ENCODE peak calls at places on chromosomes 1 and 21, in six cellular contexts. O is MM.1S, W is GM12878, V is GM23248, D is HepG2, Q is fibroblast of lung. S is an unnamed sample.

GRCh38 chr1:171500803-171501202 is 15.5 kb downstream of the PRRC2C start:
- DNase-seq in O (no peak), W (no peak), V (no peak), D (no peak), Q (no peak), S (no peak)

GRCh38 chr1:17011439-17012307 is at the start of gene ATP13A2:
- DNase-seq in O (peak; percentile 90), W (no peak), V (peak; percentile 92), D (peak; percentile 75), Q (peak; percentile 47), S (peak; percentile 91)

GRCh38 chr1:9860887-9861286 is 37.1 kb upstream of the CLSTN1 start:
- DNase-seq in O (no peak), W (no peak), V (no peak), D (no peak), Q (no peak), S (no peak)

GRCh38 chr1:31871703-31872102 is 55.9 kb upstream of the SPOCD1 start:
- DNase-seq in O (no peak), W (no peak), V (no peak), D (peak; percentile 34), Q (no peak), S (no peak)

GRCh38 chr1:228298471-228298870 is 90.6 kb downstream of the OBSCN start:
- DNase-seq in O (no peak), W (no peak), V (no peak), D (no peak), Q (no peak), S (no peak)

GRCh38 chr1:30512922-30513265 is 210.5 kb downstream of the MATN1 start:
- DNase-seq in O (no peak), W (no peak), V (no peak), D (no peak), Q (no peak), S (no peak)

GRCh38 chr21:46191257-46191685 is 7.0 kb upstream of the SPATC1L start:
- DNase-seq in O (no peak), W (no peak), V (peak; percentile 93), D (no peak), Q (peak; percentile 88), S (no peak)

GRCh38 chr1:221458430-221459156 is 283.3 kb downstream of the DUSP10 start:
- DNase-seq in O (no peak), W (no peak), V (peak; percentile 92), D (no peak), Q (peak; percentile 91), S (no peak)

GRCh38 chr1:60978421-60979357 is 103.7 kb upstream of the NFIA start:
- DNase-seq in O (peak; percentile 45), W (peak; percentile 15), V (peak; percentile 58), D (peak; percentile 26), Q (peak; percentile 67), S (peak; percentile 70)

GRCh38 chr1:33161061-33161681 is 20.7 kb downstream of the TRIM62 start:
- DNase-seq in O (no peak), W (no peak), V (no peak), D (no peak), Q (peak; percentile 49), S (peak; percentile 81)

GRCh38 chr1:210568631-210569030 is 239.9 kb downstream of the HHAT start:
- DNase-seq in O (no peak), W (no peak), V (no peak), D (no peak), Q (no peak), S (no peak)

GRCh38 chr1:88773540-88774150 is 89.6 kb downstream of the PKN2 start:
- DNase-seq in O (no peak), W (no peak), V (peak; percentile 67), D (peak; percentile 2), Q (peak; percentile 46), S (peak; percentile 48)

GRCh38 chr1:90347366-90347765 is 352.5 kb downstream of the ZNF326 start:
- DNase-seq in O (no peak), W (no peak), V (no peak), D (no peak), Q (no peak), S (peak; percentile 57)

GRCh38 chr21:18517905-18518566 is 114.5 kb upstream of the TMPRSS15 start:
- DNase-seq in O (no peak), W (no peak), V (no peak), D (no peak), Q (no peak), S (no peak)

GRCh38 chr1:230277201-230277771 is 148.8 kb downstream of the PGBD5 start:
- DNase-seq in O (no peak), W (no peak), V (no peak), D (no peak), Q (no peak), S (peak; percentile 74)

GRCh38 chr1:76185207-76185606 is 110.7 kb downstream of the ST6GALNAC3 start:
- DNase-seq in O (no peak), W (no peak), V (no peak), D (no peak), Q (no peak), S (no peak)

GRCh38 chr1:211377539-211378461 is 51.2 kb downstream of the TRAF5 start:
- DNase-seq in O (no peak), W (no peak), V (peak; percentile 29), D (no peak), Q (no peak), S (no peak)

GRCh38 chr21:38913120-38913975 is 107.6 kb downstream of the ETS2 start:
- DNase-seq in O (no peak), W (no peak), V (peak; percentile 84), D (no peak), Q (peak; percentile 59), S (peak; percentile 60)

GRCh38 chr1:8018492-8019228 is 7.4 kb downstream of the ERRFI1 start:
- DNase-seq in O (no peak), W (no peak), V (no peak), D (no peak), Q (peak; percentile 21), S (peak; percentile 48)

GRCh38 chr1:53738205-53739108 is 507 bp downstream of the GLIS1 start:
- DNase-seq in O (no peak), W (no peak), V (peak; percentile 39), D (no peak), Q (peak; percentile 18), S (no peak)
- TF ChIP-seq EZH2 in O (no peak), W (peak; percentile 18), V (no peak), D (no peak), Q (peak; percentile 56), S (peak; percentile 18)

DNA sequence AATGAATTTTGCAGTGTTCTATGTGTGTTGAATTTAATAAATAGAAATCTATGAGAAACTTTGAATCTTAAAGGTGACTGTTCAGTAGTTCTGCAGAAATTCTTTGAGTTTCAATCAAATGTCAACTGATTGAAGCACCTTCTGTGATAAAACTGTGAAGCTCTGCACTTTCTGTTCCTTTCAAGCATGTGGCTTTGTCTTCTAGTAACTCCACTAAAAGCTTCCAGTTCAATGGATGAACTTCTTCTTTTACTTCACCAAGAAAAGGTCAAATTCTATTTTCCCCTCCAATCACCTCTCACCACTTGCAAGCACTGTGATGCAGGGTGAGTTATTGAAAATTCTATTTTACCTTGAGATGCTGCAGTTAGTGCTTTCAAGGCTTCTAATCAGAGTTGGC is 515.3 kb upstream of the B3GALT2 start:
- DNase-seq in O (no peak), W (no peak), V (no peak), D (no peak), Q (no peak), S (no peak)
- TF ChIP-seq EZH2 in O (no peak), W (no peak), V (no peak), D (no peak), Q (no peak), S (no peak)

GRCh38 chr1:29123871-29124365 is at the start of gene TMEM200B:
- DNase-seq in O (no peak), W (no peak), V (peak; percentile 48), D (no peak), Q (no peak), S (no peak)

GRCh38 chr1:29121951-29122661 is 1.6 kb downstream of the TMEM200B start:
- DNase-seq in O (no peak), W (no peak), V (peak; percentile 59), D (no peak), Q (peak; percentile 42), S (peak; percentile 55)

GRCh38 chr1:29122662-29122986 is 1.1 kb downstream of the TMEM200B start:
- DNase-seq in O (no peak), W (no peak), V (peak; percentile 96), D (no peak), Q (peak; percentile 92), S (no peak)

GRCh38 chr1:29124366-29125236 is 898 bp upstream of the TMEM200B start:
- DNase-seq in O (peak; percentile 44), W (no peak), V (peak; percentile 90), D (peak; percentile 56), Q (peak; percentile 78), S (peak; percentile 81)

GRCh38 chr1:29122987-29123870 is 474 bp downstream of the TMEM200B start:
- DNase-seq in O (no peak), W (no peak), V (peak; percentile 69), D (no peak), Q (peak; percentile 58), S (no peak)
- TF ChIP-seq EZH2 in O (no peak), W (no peak), V (no peak), D (no peak), Q (no peak), S (no peak)

DNA sequence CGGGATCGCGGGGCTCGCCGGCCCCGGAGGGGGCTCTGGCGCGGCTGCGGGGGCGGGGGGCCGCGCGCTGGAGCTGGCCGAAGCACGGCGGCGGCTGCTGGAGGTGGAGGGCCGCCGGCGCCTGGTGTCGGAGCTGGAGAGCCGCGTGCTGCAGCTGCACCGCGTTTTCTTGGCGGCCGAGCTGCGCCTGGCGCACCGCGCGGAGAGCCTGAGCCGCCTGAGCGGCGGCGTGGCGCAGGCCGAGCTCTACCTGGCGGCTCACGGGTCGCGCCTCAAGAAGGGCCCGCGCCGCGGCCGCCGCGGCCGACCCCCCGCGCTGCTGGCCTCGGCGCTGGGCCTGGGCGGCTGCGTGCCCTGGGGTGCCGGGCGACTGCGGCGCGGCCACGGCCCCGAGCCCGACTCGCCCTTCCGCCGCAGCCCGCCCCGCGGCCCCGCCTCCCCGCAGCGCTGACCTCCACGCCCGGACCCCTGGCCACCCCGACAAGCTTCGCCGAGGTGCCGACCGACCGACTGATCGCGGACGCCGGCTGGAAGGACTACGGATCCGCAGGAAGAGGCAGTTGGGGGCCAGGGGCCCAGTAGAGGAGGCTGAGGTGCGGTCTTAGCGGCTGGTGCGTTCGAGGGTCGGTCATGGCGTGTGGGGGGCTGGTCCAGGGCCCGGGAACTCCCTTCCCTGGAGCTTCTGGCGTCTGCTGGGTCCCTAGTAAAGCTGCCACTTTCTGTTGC is 691 bp downstream of the TRNP1 start:
- DNase-seq in O (peak; percentile 37), W (no peak), V (peak; percentile 69), D (no peak), Q (no peak), S (no peak)
- TF ChIP-seq EZH2 in O (no peak), W (no peak), V (no peak), D (no peak), Q (no peak), S (peak; percentile 46)

GRCh38 chr1:46445773-46446256 is 43.8 kb upstream of the DMBX1 start:
- DNase-seq in O (no peak), W (no peak), V (no peak), D (no peak), Q (no peak), S (no peak)

GRCh38 chr1:46448109-46448911 is 41.3 kb upstream of the DMBX1 start:
- DNase-seq in O (no peak), W (no peak), V (no peak), D (no peak), Q (no peak), S (no peak)

GRCh38 chr1:46449223-46450159 is 40.1 kb upstream of the DMBX1 start:
- DNase-seq in O (no peak), W (no peak), V (no peak), D (no peak), Q (no peak), S (no peak)

GRCh38 chr1:46446646-46447498 is 42.8 kb upstream of the DMBX1 start:
- DNase-seq in O (peak; percentile 64), W (no peak), V (peak; percentile 83), D (peak; percentile 53), Q (peak; percentile 65), S (peak; percentile 85)

GRCh38 chr1:46447499-46448108 is 42.0 kb upstream of the DMBX1 start:
- DNase-seq in O (no peak), W (no peak), V (no peak), D (no peak), Q (no peak), S (no peak)
- TF ChIP-seq EZH2 in O (peak; percentile 62), W (peak; percentile 60), V (no peak), D (no peak), Q (no peak), S (no peak)

S was measured in A673.